ENCODE peak calls at places on chromosomes 12 and 14, in eight cellular contexts. A is Peyer's patch, N is PC-3, P is tibial nerve, S is mesendoderm, L is neural progenitor cell, B is prostate gland, C is H9. M is an unnamed sample.

GRCh38 chr12:48995061-48995879 is 3.9 kb downstream of the DDN start:
- DNase-seq in A (peak; percentile 66), N (peak; percentile 87), P (peak; percentile 65), S (peak; percentile 95), L (peak; percentile 94), B (peak; percentile 77), C (peak; percentile 95), M (peak; percentile 99)

GRCh38 chr12:89873745-89874144 is 165.1 kb upstream of the ATP2B1 start:
- DNase-seq in A (no peak), N (no peak), P (no peak), S (no peak), L (no peak), B (no peak), C (no peak), M (no peak)

GRCh38 chr12:2960996-2961616 is 1.9 kb downstream of the TEAD4 start:
- DNase-seq in A (no peak), N (peak; percentile 12), P (no peak), S (peak; percentile 60), L (no peak), B (no peak), C (no peak), M (peak; percentile 80)

GRCh38 chr14:62626416-62626815 is 418.8 kb downstream of the KCNH5 start:
- DNase-seq in A (no peak), N (no peak), P (no peak), S (no peak), L (no peak), B (no peak), C (no peak), M (no peak)

GRCh38 chr12:12439636-12440035 is 82.8 kb downstream of the BORCS5 start:
- DNase-seq in A (no peak), N (peak; percentile 88), P (no peak), S (no peak), L (no peak), B (no peak), C (no peak), M (no peak)

GRCh38 chr12:57175428-57176138 is 28.2 kb upstream of the LRP1-AS start:
- DNase-seq in A (peak; percentile 49), N (peak; percentile 80), P (peak; percentile 89), S (peak; percentile 75), L (peak; percentile 85), B (peak; percentile 89), C (peak; percentile 93), M (peak; percentile 98)

GRCh38 chr14:24992624-24993360 is 57.2 kb downstream of the STXBP6 start:
- DNase-seq in A (no peak), N (no peak), P (no peak), S (no peak), L (no peak), B (no peak), C (no peak), M (no peak)

GRCh38 chr12:98561846-98562245 is 31.6 kb upstream of the SLC25A3 start:
- DNase-seq in A (no peak), N (no peak), P (no peak), S (no peak), L (no peak), B (no peak), C (no peak), M (no peak)

GRCh38 chr12:57159341-57159740 is 11.9 kb upstream of the LRP1-AS start:
- DNase-seq in A (no peak), N (no peak), P (no peak), S (no peak), L (no peak), B (no peak), C (no peak), M (no peak)

GRCh38 chr14:83184531-83184930 is 1650.9 kb upstream of the SEL1L start:
- DNase-seq in A (no peak), N (no peak), P (no peak), S (no peak), L (no peak), B (no peak), C (no peak), M (no peak)

GRCh38 chr14:68854421-68854820 is 61.6 kb upstream of the ZFP36L1 start:
- DNase-seq in A (no peak), N (no peak), P (no peak), S (no peak), L (no peak), B (no peak), C (no peak), M (peak; percentile 32)

GRCh38 chr12:65470261-65470660 is 191.8 kb downstream of the MSRB3 start:
- DNase-seq in A (no peak), N (no peak), P (no peak), S (no peak), L (no peak), B (no peak), C (no peak), M (no peak)

GRCh38 chr12:14993537-14994266 is 20.9 kb downstream of the PDE6H start:
- DNase-seq in A (no peak), N (peak; percentile 25), P (no peak), S (peak; percentile 14), L (no peak), B (no peak), C (no peak), M (no peak)

GRCh38 chr12:94590428-94590827 is 59.9 kb downstream of the TMCC3 start:
- DNase-seq in A (no peak), N (no peak), P (no peak), S (peak; percentile 64), L (peak; percentile 66), B (no peak), C (no peak), M (peak; percentile 76)
- H3K4me1 ChIP-seq in A (no peaks in the 10 kb centered on the region), N (peaks cover 64% of the 10 kb centered on the region), P (peaks cover 25% of the 10 kb centered on the region), S (no peaks in the 10 kb centered on the region), L (peaks cover 23% of the 10 kb centered on the region), B (peaks cover 30% of the 10 kb centered on the region), C (no peaks in the 10 kb centered on the region), M (peaks cover 11% of the 10 kb centered on the region)

GRCh38 chr12:54356951-54357356 is 7.3 kb downstream of the GPR84 start:
- DNase-seq in A (no peak), N (no peak), P (no peak), S (peak; percentile 60), L (peak; percentile 43), B (no peak), C (peak; percentile 57), M (peak; percentile 74)
- H3K4me1 ChIP-seq in A (no peaks in the 10 kb centered on the region), N (peaks cover 28% of the 10 kb centered on the region), P (peaks cover 31% of the 10 kb centered on the region), S (peaks cover 29% of the 10 kb centered on the region), L (peaks cover 89% of the 10 kb centered on the region), B (peaks cover 2% of the 10 kb centered on the region), C (peaks cover 16% of the 10 kb centered on the region), M (peaks cover 32% of the 10 kb centered on the region)

GRCh38 chr12:9066183-9066623 is 49.5 kb downstream of the A2M start:
- DNase-seq in A (no peak), N (no peak), P (no peak), S (no peak), L (no peak), B (no peak), C (no peak), M (no peak)
- H3K4me1 ChIP-seq in A (no peaks in the 10 kb centered on the region), N (peaks cover 8% of the 10 kb centered on the region), P (peaks cover 11% of the 10 kb centered on the region), S (no peaks in the 10 kb centered on the region), L (peaks cover 10% of the 10 kb centered on the region), B (peaks cover 5% of the 10 kb centered on the region), C (peaks cover 4% of the 10 kb centered on the region), M (no peaks in the 10 kb centered on the region)

GRCh38 chr12:122148657-122149056 is 25.4 kb downstream of the IL31 start:
- DNase-seq in A (no peak), N (no peak), P (no peak), S (no peak), L (no peak), B (no peak), C (no peak), M (no peak)

GRCh38 chr12:122152754-122153153 is 21.3 kb downstream of the IL31 start:
- DNase-seq in A (no peak), N (no peak), P (no peak), S (no peak), L (no peak), B (no peak), C (no peak), M (no peak)

GRCh38 chr12:122147514-122148290 is 26.3 kb downstream of the IL31 start:
- DNase-seq in A (no peak), N (no peak), P (no peak), S (no peak), L (no peak), B (no peak), C (no peak), M (no peak)

GRCh38 chr12:122145505-122146330 is 28.3 kb downstream of the IL31 start:
- DNase-seq in A (no peak), N (no peak), P (no peak), S (no peak), L (no peak), B (no peak), C (no peak), M (no peak)

DNA sequence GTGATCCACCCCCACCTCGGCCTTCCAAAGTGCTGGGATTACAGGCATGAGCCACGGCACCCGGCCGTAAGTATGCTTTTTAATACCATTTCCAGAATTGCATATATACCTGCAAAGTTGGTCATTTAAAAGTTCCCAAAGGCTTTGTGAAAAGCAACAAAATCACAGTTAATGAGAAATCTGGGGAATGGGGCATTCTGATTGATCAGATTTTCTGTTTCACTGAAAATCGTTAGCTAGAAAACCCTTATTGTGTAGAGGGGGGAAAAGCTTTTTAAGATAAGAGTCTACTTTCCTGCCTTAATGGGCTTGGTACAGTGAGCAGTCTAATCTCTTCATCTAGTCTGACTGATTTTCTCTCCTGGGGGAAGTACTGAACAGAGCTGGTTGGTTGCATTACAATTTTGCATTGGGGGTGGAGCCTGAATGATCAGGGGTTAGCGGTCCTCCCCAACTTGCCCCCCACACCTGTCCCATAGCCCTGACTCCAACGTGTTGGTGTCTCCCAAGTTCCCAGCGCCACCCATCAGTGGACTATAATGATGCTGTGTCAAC is 23.8 kb downstream of the IL31 start:
- DNase-seq in A (no peak), N (no peak), P (no peak), S (no peak), L (no peak), B (no peak), C (no peak), M (no peak)
- H3K4me1 ChIP-seq in A (no peaks in the 10 kb centered on the region), N (no peaks in the 10 kb centered on the region), P (no peaks in the 10 kb centered on the region), S (no peaks in the 10 kb centered on the region), L (peaks cover 6% of the 10 kb centered on the region), B (peaks cover 3% of the 10 kb centered on the region), C (no peaks in the 10 kb centered on the region), M (peaks cover 3% of the 10 kb centered on the region)

GRCh38 chr14:95318870-95319311 is 817 bp downstream of the CLMN start:
- DNase-seq in A (peak; percentile 33), N (no peak), P (no peak), S (no peak), L (no peak), B (no peak), C (peak; percentile 51), M (peak; percentile 76)
- H3K4me1 ChIP-seq in A (no peaks in the 10 kb centered on the region), N (peaks cover 18% of the 10 kb centered on the region), P (peaks cover 35% of the 10 kb centered on the region), S (peaks cover 3% of the 10 kb centered on the region), L (peaks cover 20% of the 10 kb centered on the region), B (peaks cover 8% of the 10 kb centered on the region), C (no peaks in the 10 kb centered on the region), M (no peaks in the 10 kb centered on the region)

DNA sequence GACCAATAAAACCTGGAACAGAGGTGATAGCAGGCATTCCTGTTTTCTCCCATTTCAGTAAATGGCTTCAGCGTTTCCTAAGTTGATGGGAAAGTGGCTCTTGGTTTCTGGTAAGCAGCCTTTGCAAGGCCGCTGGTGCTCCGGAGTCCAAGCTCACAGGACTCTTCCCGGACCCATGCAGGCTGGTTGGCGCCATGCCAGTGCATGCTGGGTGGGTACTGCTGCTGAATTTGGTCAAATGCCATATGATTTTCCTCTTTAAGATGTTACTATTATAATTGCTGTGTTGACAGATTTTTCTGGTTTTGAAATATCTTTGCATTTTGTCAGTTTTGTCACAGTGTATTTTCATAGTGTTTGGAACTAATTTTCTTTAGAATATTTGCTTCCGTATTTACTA is 27.7 kb downstream of the PPP2R5C start:
- DNase-seq in A (no peak), N (no peak), P (no peak), S (no peak), L (no peak), B (no peak), C (no peak), M (no peak)
- H3K4me1 ChIP-seq in A (no peaks in the 10 kb centered on the region), N (peaks cover 11% of the 10 kb centered on the region), P (peaks cover 3% of the 10 kb centered on the region), S (no peaks in the 10 kb centered on the region), L (no peaks in the 10 kb centered on the region), B (no peaks in the 10 kb centered on the region), C (no peaks in the 10 kb centered on the region), M (no peaks in the 10 kb centered on the region)

M was measured in endodermal cell.